ENCODE peak calls at places on chromosomes 3 and 15, in five cellular contexts. F, X, K, E and Q are unnamed samples.

GRCh38 chr3:134677987-134678308 is 27.1 kb upstream of the KY start:
- DNase-seq in F (no peak), X (no peak), K (no peak), E (no peak), Q (no peak)

GRCh38 chr3:112360574-112360973 is 27.6 kb downstream of the CD200 start:
- DNase-seq in F (no peak), X (no peak), K (no peak), E (peak; percentile 6), Q (no peak)

GRCh38 chr3:40055361-40055760 is 246.0 kb downstream of the MYRIP start:
- DNase-seq in F (no peak), X (no peak), K (no peak), E (peak; percentile 71), Q (no peak)

GRCh38 chr3:104102386-104102785 is 1264.3 kb upstream of the ALCAM start:
- DNase-seq in F (peak; percentile 61), X (peak; percentile 64), K (peak; percentile 64), E (peak; percentile 60), Q (no peak)

GRCh38 chr15:86911022-86911421 is 831.4 kb downstream of the AGBL1 start:
- DNase-seq in F (no peak), X (no peak), K (no peak), E (no peak), Q (no peak)

GRCh38 chr3:139292933-139293664 is 50.7 kb upstream of the MRPS22 start:
- DNase-seq in F (peak; percentile 22), X (no peak), K (no peak), E (no peak), Q (no peak)

GRCh38 chr3:166582231-166582630 is 745.0 kb upstream of the BCHE start:
- DNase-seq in F (no peak), X (no peak), K (no peak), E (no peak), Q (no peak)

GRCh38 chr3:131053021-131053420 is 26.3 kb downstream of the NEK11 start:
- DNase-seq in F (no peak), X (no peak), K (peak; percentile 28), E (peak; percentile 29), Q (peak; percentile 29)

GRCh38 chr15:80695099-80695910 is at the start of gene ABHD17C:
- DNase-seq in F (peak; percentile 85), X (peak; percentile 85), K (peak; percentile 64), E (peak; percentile 84), Q (peak; percentile 92)

GRCh38 chr3:101635954-101636798 is 40.8 kb downstream of the ZBTB11 start:
- DNase-seq in F (peak; percentile 66), X (peak; percentile 77), K (peak; percentile 69), E (peak; percentile 66), Q (peak; percentile 56)

GRCh38 chr3:184284696-184285095 is 8.9 kb downstream of the ECE2 start:
- DNase-seq in F (peak; percentile 68), X (peak; percentile 88), K (peak; percentile 81), E (peak; percentile 79), Q (peak; percentile 91)

GRCh38 chr3:183203670-183204069 is 41.1 kb upstream of the LAMP3 start:
- DNase-seq in F (no peak), X (no peak), K (no peak), E (no peak), Q (no peak)

GRCh38 chr3:184361932-184362667 is 590 bp downstream of the POLR2H start:
- DNase-seq in F (peak; percentile 81), X (peak; percentile 78), K (peak; percentile 68), E (peak; percentile 72), Q (peak; percentile 85)

GRCh38 chr15:93026359-93026758 is 62.7 kb downstream of the RGMA start:
- DNase-seq in F (no peak), X (no peak), K (no peak), E (no peak), Q (no peak)

GRCh38 chr3:8658326-8659212 is 14.0 kb upstream of the SSUH2 start:
- DNase-seq in F (peak; percentile 91), X (no peak), K (peak; percentile 75), E (no peak), Q (peak; percentile 67)

GRCh38 chr3:183353421-183353820 is 75.0 kb downstream of the MCF2L2 start:
- DNase-seq in F (no peak), X (no peak), K (no peak), E (no peak), Q (no peak)

DNA sequence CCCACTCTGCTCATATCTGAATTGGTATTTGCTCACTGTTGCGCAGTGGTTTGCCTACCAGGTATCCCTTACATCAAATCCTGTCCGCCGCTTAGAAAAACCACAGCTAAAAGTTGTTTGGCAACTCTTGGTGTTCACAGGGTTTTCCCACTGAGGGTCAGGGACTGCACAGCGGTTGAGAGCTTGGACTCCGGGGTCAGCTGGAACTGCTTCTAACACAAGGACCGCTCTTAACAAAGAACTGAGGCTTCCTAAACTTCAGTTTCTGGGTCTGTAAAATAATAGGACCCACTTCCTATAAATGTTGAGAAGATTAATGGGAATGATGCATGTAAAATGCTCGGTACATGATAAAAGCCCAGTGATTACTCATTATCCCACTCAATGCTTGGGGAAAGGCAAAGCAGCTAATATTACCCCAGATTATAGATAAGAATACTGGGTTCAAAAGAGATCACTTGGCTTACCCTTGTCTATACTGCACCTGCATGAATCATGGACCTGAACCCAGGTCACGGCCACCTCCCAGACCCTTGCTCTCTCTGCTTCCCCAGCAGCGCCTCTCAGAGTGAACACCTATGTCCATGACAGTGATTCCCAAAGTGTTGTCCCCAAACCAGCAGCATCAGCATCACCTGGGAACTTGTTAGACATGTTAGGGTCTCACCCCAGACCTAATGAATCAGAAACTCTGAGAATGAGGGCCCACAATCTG is 36.1 kb downstream of the LIPC start:
- DNase-seq in F (no peak), X (no peak), K (no peak), E (no peak), Q (no peak)
- TF ChIP-seq EZH2phosphoT487 in F (no peak), X (no peak), K (no peak), E (no peak), Q (no peak)

DNA sequence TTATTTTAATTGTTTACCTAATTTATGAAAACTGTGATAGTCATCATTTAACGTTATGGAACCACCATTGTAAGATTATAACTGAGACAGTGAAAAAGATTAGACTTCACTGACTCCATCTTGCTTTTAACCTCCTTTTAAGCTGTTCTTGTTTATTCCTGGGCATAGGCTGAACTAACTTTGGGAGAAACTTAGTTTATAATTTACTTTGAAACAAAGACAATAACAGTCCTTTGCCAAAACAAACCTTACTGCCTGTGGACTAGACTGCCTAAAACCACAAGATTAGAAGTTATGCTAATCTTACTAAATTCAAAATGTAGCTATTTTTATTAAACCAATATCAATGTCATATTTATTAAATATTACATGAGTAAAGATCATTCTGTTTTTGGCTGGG is 44.3 kb upstream of the TMEM45A start:
- DNase-seq in F (no peak), X (no peak), K (no peak), E (no peak), Q (no peak)
- TF ChIP-seq EZH2phosphoT487 in F (no peak), X (no peak), K (no peak), E (no peak), Q (no peak)

GRCh38 chr3:107222927-107223326 is 154.3 kb upstream of the CCDC54 start:
- DNase-seq in F (no peak), X (no peak), K (peak; percentile 75), E (peak; percentile 86), Q (no peak)
- TF ChIP-seq EZH2phosphoT487 in F (no peak), X (no peak), K (no peak), E (no peak), Q (no peak)

DNA sequence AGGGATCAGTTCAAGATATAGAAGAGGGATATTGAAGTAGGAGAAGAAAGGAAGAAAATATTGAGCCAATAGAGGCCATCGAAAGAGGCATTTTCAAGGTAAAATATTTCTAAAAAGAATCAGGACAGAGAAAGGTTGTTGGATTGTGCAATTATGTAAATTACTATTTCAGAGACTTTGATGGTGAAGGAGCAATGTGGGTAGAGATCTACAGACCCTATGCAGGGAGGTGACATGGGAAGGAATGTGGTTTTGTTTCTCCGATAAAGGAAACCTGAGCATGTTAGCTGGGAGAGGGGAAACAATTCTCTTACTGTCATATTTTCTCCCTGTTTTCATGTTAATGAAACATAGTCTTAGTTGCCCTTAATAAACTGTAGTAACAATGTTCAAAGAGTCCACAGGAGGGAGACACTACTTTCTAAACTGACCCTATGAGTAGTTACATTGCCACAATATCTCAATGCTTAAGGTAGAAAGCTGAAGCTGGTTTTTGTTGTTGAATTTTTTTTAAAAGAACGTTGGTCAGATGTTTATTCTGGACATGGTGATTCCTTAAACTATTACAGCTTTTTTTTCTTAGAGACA is 133.3 kb downstream of the GRM7 start:
- DNase-seq in F (peak; percentile 19), X (no peak), K (peak; percentile 11), E (no peak), Q (peak; percentile 17)
- TF ChIP-seq EZH2phosphoT487 in F (no peak), X (no peak), K (no peak), E (no peak), Q (no peak)

GRCh38 chr3:93988283-93988682 is 8.3 kb downstream of the ARL13B start:
- DNase-seq in F (no peak), X (no peak), K (peak; percentile 13), E (no peak), Q (no peak)
- TF ChIP-seq EZH2phosphoT487 in F (no peak), X (no peak), K (no peak), E (no peak), Q (no peak)

GRCh38 chr3:158765518-158766205 is 33.4 kb upstream of the RARRES1 start:
- DNase-seq in F (no peak), X (no peak), K (no peak), E (no peak), Q (no peak)
- TF ChIP-seq EZH2phosphoT487 in F (no peak), X (no peak), K (no peak), E (no peak), Q (no peak)

GRCh38 chr15:84816694-84817460 is at the start of gene ALPK3:
- DNase-seq in F (peak; percentile 87), X (peak; percentile 63), K (no peak), E (no peak), Q (peak; percentile 49)

GRCh38 chr15:84819291-84819768 is 2.2 kb downstream of the ALPK3 start:
- DNase-seq in F (peak; percentile 44), X (peak; percentile 32), K (no peak), E (no peak), Q (peak; percentile 46)

GRCh38 chr15:84819791-84820190 is 2.6 kb downstream of the ALPK3 start:
- DNase-seq in F (no peak), X (no peak), K (no peak), E (no peak), Q (no peak)

GRCh38 chr15:84817461-84818081 is 415 bp downstream of the ALPK3 start:
- DNase-seq in F (peak; percentile 67), X (peak; percentile 72), K (no peak), E (no peak), Q (peak; percentile 48)

GRCh38 chr15:84818221-84819131 is 1.3 kb downstream of the ALPK3 start:
- DNase-seq in F (peak; percentile 80), X (peak; percentile 80), K (peak; percentile 32), E (peak; percentile 22), Q (peak; percentile 51)
- TF ChIP-seq EZH2phosphoT487 in F (no peak), X (no peak), K (no peak), E (no peak), Q (no peak)